ENCODE peak calls at places on chromosomes 2 and 18, in five cellular contexts. L is GM23248, K is neuronal stem cell, I is ovary, J is heart left ventricle. Y is an unnamed sample.

GRCh38 chr2:42060718-42061619 is 13.1 kb downstream of the PKDCC start:
- DNase-seq in J (peak; percentile 59), L (no peak), I (peak; percentile 73), K (no peak), Y (no peak)

GRCh38 chr2:54683596-54683995 is 39.9 kb upstream of the EML6 start:
- DNase-seq in L (no peak), I (no peak), J (no peak), K (no peak), Y (no peak)

GRCh38 chr2:55010915-55011314 is 39.3 kb downstream of the RTN4 start:
- DNase-seq in I (no peak), K (no peak), L (peak; percentile 62), J (no peak), Y (no peak)

GRCh38 chr2:77007668-77008067 is 514.5 kb downstream of the LRRTM4 start:
- DNase-seq in J (no peak), I (no peak), L (no peak), K (no peak), Y (no peak)

GRCh38 chr2:202149155-202149762 is 76.2 kb downstream of the KIAA2012 start:
- DNase-seq in L (peak; percentile 92), K (peak; percentile 80), I (peak; percentile 76), J (peak; percentile 45), Y (no peak)

GRCh38 chr2:88170472-88170892 is 336 bp downstream of the THNSL2 start:
- DNase-seq in L (peak; percentile 77), K (peak; percentile 14), J (no peak), I (no peak), Y (no peak)

GRCh38 chr18:31821452-31822171 is 60.9 kb upstream of the SLC25A52 start:
- DNase-seq in K (no peak), L (no peak), J (no peak), I (no peak), Y (no peak)

GRCh38 chr2:74555610-74556103 is 1.1 kb downstream of the DOK1 start:
- DNase-seq in J (no peak), K (no peak), I (peak; percentile 37), L (no peak), Y (no peak)

GRCh38 chr2:32452338-32453064 is 95.7 kb downstream of the BIRC6 start:
- DNase-seq in L (no peak), K (no peak), I (no peak), J (no peak), Y (no peak)

GRCh38 chr2:10844083-10844482 is 31.5 kb upstream of the PDIA6 start:
- DNase-seq in K (no peak), J (peak; percentile 85), L (peak; percentile 67), I (no peak), Y (peak; percentile 58)

GRCh38 chr18:45464619-45465018 is 150.7 kb upstream of the SLC14A2 start:
- DNase-seq in J (no peak), L (no peak), K (no peak), I (no peak), Y (no peak)

GRCh38 chr2:154623819-154624218 is 74.7 kb upstream of the KCNJ3 start:
- DNase-seq in I (no peak), K (peak; percentile 44), L (peak; percentile 36), J (peak; percentile 18), Y (peak; percentile 33)

GRCh38 chr2:239917128-239917956 is 107.8 kb downstream of the NDUFA10 start:
- DNase-seq in I (no peak), J (no peak), K (no peak), L (peak; percentile 24), Y (no peak)

GRCh38 chr2:190415794-190416729 is 7.9 kb downstream of the MFSD6 start:
- DNase-seq in L (no peak), J (no peak), I (no peak), K (no peak), Y (no peak)

GRCh38 chr18:51048190-51048589 is 18.2 kb downstream of the SMAD4 start:
- DNase-seq in J (no peak), L (no peak), K (no peak), I (no peak), Y (no peak)

GRCh38 chr2:231745303-231746038 is 35.6 kb downstream of the PDE6D start:
- DNase-seq in L (no peak), I (no peak), J (no peak), K (peak; percentile 59), Y (no peak)

GRCh38 chr2:71685073-71685848 is 231.9 kb downstream of the DYSF start:
- DNase-seq in I (no peak), J (no peak), L (no peak), K (no peak), Y (no peak)

GRCh38 chr2:57936216-57936615 is 110.4 kb upstream of the VRK2 start:
- DNase-seq in K (no peak), L (peak; percentile 78), I (no peak), J (no peak), Y (no peak)

GRCh38 chr2:70714141-70714905 is 53.7 kb downstream of the ADD2 start:
- DNase-seq in J (peak; percentile 4), K (no peak), L (no peak), I (no peak), Y (no peak)

GRCh38 chr2:46073540-46074018 is 223.6 kb upstream of the EPAS1 start:
- DNase-seq in L (peak; percentile 93), I (no peak), J (no peak), K (no peak), Y (no peak)

GRCh38 chr2:181685150-181685688 is 4.9 kb upstream of the NEUROD1 start:
- DNase-seq in K (no peak), L (peak; percentile 50), I (no peak), J (no peak), Y (no peak)

GRCh38 chr2:48415765-48416515 is 114.0 kb upstream of the STON1 start:
- DNase-seq in J (no peak), I (no peak), K (no peak), L (peak; percentile 6), Y (no peak)

GRCh38 chr2:28400434-28400833 is 7.8 kb downstream of the FOSL2 start:
- DNase-seq in K (no peak), I (no peak), J (no peak), L (no peak), Y (no peak)

GRCh38 chr2:137729305-137729704 is 235.0 kb upstream of the HNMT start:
- DNase-seq in J (no peak), I (no peak), L (no peak), K (no peak), Y (no peak)

GRCh38 chr2:35297403-35297802 is 1058.2 kb upstream of the CRIM1 start:
- DNase-seq in K (no peak), L (no peak), I (no peak), J (no peak), Y (no peak)

GRCh38 chr2:119723784-119724467 is 35.8 kb upstream of the PTPN4 start:
- DNase-seq in L (no peak), I (no peak), K (no peak), J (no peak), Y (no peak)

DNA sequence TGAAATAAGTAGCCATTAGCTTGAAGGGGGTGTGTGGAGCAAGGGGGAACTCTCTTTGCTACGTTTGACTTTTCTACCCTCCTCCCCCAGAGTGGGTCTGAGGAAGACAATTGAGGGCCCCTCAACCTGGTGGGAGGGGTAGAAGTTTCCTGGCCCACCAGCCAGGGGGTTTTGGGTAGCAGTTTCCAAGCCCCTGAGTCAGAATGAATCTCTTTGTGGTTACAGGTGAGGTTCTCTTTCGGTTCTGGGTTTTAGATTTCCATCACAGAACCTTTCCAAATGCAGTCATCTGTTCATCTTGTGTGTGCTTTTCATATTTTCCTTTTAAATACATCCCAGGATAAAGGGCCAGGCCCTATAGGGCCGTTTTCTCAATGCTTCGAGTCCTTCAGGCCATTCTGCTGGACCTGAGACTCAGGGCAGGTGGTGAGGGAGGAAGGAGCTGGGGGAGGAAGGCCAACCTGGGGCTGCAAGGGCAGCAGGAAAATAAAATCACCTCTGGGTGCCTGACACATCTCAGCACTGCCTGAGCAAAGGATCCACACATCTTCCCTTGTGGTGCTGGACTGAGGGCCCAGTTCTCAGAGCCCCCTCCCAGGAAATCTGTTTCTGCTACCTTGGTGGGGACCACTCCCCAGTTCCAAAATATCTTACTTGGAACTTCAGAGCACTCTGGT is 4.7 kb downstream of the LBH start:
- DNase-seq in L (no peak), J (no peak), I (no peak), K (no peak), Y (no peak)
- H3K4me3 ChIP-seq in L (peak overlapping the region; percentile 91), J (no peak overlapping the region), I (no peak overlapping the region), K (no peak overlapping the region), Y (no peak overlapping the region)

GRCh38 chr2:56333812-56334485 is 150.2 kb downstream of the CCDC85A start:
- DNase-seq in K (no peak), I (no peak), L (no peak), J (no peak), Y (no peak)
- H3K4me1 ChIP-seq in K (no peaks in the 10 kb centered on the region), I (no peaks in the 10 kb centered on the region), L (peaks cover 15% of the 10 kb centered on the region), J (peaks cover 31% of the 10 kb centered on the region), Y (no peaks in the 10 kb centered on the region)

GRCh38 chr2:160942505-160943125 is 217.6 kb upstream of the TANK start:
- DNase-seq in J (no peak), K (no peak), I (no peak), L (peak; percentile 33), Y (no peak)
- H3K4me3 ChIP-seq in J (no peak overlapping the region), K (no peak overlapping the region), I (no peak overlapping the region), L (no peak overlapping the region), Y (no peak overlapping the region)

DNA sequence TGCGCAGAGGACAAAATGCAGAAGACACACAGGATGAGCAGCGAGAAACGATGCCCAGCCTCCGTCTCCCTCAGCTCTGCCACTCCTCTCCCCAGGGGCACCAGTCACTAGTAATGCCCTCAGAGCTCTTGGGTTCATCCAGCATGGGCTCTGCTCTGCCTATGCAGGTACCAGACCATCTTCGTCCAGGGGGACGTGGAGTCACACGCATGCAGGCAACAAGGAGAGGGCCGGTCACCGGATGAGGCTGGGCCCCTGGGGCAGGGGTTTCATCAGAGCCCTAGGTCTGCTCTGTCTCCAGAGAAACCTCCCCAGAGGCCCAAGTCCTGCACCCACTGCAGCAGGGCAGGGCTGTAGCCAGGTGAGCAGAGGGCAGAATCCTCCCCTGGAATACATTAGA is 23.9 kb downstream of the RAB31 start:
- DNase-seq in L (no peak), J (no peak), K (no peak), I (no peak), Y (no peak)
- H3K4me1 ChIP-seq in L (peaks cover 19% of the 10 kb centered on the region), J (no peaks in the 10 kb centered on the region), K (peaks cover 13% of the 10 kb centered on the region), I (peaks cover 1% of the 10 kb centered on the region), Y (peaks cover 3% of the 10 kb centered on the region)

DNA sequence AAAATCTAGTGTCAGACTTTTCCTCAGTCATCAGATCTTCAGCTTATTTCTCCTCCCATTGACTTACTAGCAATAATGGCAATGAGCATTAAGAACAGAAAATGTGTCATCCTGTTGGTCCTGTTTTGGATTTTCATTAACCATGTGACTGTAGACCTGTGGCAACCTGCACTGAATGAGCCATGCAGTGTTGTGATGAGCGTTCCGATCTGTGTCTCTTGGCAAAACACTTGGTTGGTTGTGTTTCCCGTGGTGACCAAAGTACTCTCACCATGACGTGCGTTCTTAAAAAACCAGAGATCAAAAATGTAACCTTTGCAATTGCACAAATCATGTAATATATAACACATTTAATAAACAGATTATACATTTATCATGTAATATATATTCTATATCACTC is 138.6 kb downstream of the MAP3K20 start:
- DNase-seq in I (no peak), J (no peak), L (no peak), K (no peak), Y (no peak)
- H3K4me3 ChIP-seq in I (no peak overlapping the region), J (no peak overlapping the region), L (no peak overlapping the region), K (no peak overlapping the region), Y (no peak overlapping the region)